ENCODE peak calls at places on chromosomes 2 and 18, in seven cellular contexts. Y is esophagus muscularis mucosa, O is HCT116, B is stomach, X is K562, Z is breast epithelium, R is GM12878. T is an unnamed sample. For H3K4me1, the result is how much of the 10 kb centered on the place peaks cover.

GRCh38 chr2:1081411-1082225 is 131.0 kb downstream of the SNTG2 start:
- DNase-seq in Y (peak), O (no peak), B (peak), X (no peak), Z (no peak), R (no peak), T (peak)

GRCh38 chr2:10741139-10741538 is 19.7 kb downstream of the ATP6V1C2 start:
- DNase-seq in Y (no peak), O (no peak), B (no peak), X (no peak), Z (no peak), R (no peak), T (no peak)

GRCh38 chr2:189933911-189934399 is 128.6 kb downstream of the MSTN start:
- DNase-seq in Y (no peak), O (no peak), B (no peak), X (no peak), Z (no peak), R (no peak), T (no peak)

GRCh38 chr18:6956495-6956894 is 161.1 kb downstream of the LAMA1 start:
- DNase-seq in Y (peak), O (no peak), B (no peak), X (no peak), Z (no peak), R (no peak), T (no peak)

GRCh38 chr2:234257859-234258561 is 207.5 kb downstream of the SPP2 start:
- DNase-seq in Y (no peak), O (peak), B (peak), X (no peak), Z (peak), R (no peak), T (peak)

GRCh38 chr2:188813846-188814245 is 160.3 kb upstream of the COL3A1 start:
- DNase-seq in Y (no peak), O (no peak), B (no peak), X (no peak), Z (no peak), R (no peak), T (no peak)

GRCh38 chr2:229268626-229269025 is 2.5 kb downstream of the PID1 start:
- DNase-seq in Y (no peak), O (no peak), B (no peak), X (no peak), Z (no peak), R (no peak), T (no peak)

GRCh38 chr2:160039166-160039903 is 23.1 kb downstream of the PLA2R1 start:
- DNase-seq in Y (peak), O (no peak), B (no peak), X (no peak), Z (no peak), R (no peak), T (peak)

GRCh38 chr2:16169381-16169960 is 229.1 kb downstream of the MYCN start:
- DNase-seq in Y (peak), O (no peak), B (no peak), X (no peak), Z (no peak), R (no peak), T (no peak)

GRCh38 chr2:145800201-145801091 is 1280.5 kb upstream of the ZEB2 start:
- DNase-seq in Y (no peak), O (peak), B (no peak), X (no peak), Z (no peak), R (no peak), T (no peak)

GRCh38 chr2:44130441-44130840 is 38.2 kb upstream of the PPM1B start:
- DNase-seq in Y (no peak), O (no peak), B (no peak), X (no peak), Z (no peak), R (no peak), T (no peak)

GRCh38 chr2:232898592-232899541 is 28.8 kb downstream of the SNORC start:
- DNase-seq in Y (no peak), O (no peak), B (peak), X (no peak), Z (no peak), R (no peak), T (no peak)

GRCh38 chr2:134670955-134671354 is 47.8 kb downstream of the TMEM163 start:
- DNase-seq in Y (no peak), O (no peak), B (peak), X (no peak), Z (no peak), R (no peak), T (no peak)

GRCh38 chr18:42792731-42793130 is 322.8 kb downstream of the RIT2 start:
- DNase-seq in Y (no peak), O (no peak), B (no peak), X (no peak), Z (no peak), R (no peak), T (no peak)

GRCh38 chr2:133240505-133241230 is 327.6 kb downstream of the NCKAP5 start:
- DNase-seq in Y (no peak), O (no peak), B (no peak), X (no peak), Z (no peak), R (no peak), T (no peak)

GRCh38 chr2:142316049-142316448 is 185.2 kb upstream of the LRP1B start:
- DNase-seq in Y (no peak), O (no peak), B (no peak), X (no peak), Z (no peak), R (no peak), T (no peak)

GRCh38 chr2:26298638-26299393 is 47.1 kb upstream of the SELENOI start:
- DNase-seq in Y (no peak), O (no peak), B (peak), X (no peak), Z (peak), R (peak), T (peak)
- TF ChIP-seq POLR2A in Y (no peak), O (no peak), B (no peak), X (no peak), Z (no peak), R (no peak), T (peak)

DNA sequence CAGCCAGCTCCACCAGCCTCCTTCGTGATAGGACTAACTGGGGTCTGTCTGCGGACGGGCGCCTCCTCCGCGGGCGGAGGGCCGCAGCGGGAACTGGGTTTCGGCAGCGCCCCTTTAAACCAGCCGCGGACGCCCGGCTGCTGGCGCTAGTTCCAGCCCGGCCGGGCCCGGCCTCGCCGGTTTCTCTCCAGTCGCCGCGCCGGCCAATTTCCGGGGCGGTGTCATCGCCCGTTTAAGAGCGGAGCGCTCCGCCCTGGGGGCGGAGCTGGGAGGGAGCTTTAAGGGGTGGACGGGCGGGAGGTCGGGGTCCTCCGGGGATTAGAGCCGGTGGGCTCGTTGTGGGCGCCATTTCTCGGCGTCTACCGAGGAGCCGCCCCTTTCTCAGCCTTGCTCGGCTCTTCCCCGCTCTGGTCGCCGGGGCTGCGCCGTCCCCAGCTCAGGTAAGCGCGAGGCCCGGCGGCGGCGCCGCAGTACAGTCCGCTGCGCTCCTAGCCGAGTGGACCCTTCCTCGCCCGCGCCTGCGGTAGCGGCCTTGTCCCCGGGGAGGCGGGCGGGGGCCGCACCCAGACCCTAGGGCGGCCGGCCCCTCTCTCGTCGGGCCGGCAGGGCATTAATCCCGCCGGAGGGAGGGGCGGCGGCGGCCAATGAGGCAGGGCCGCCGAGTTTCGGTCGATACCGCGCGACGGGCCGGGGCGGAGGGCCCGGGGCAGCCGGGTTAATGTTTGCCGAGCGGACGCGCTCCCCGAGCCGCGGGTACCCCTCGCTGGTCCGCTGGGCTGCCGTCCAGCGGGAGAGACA is at the start of gene EPB41L5:
- DNase-seq in Y (peak), O (peak), B (peak), X (peak), Z (peak), R (no peak), T (peak)
- TF ChIP-seq POLR2AphosphoS5 in Y (peak), O (peak), B (peak), X (peak), Z (peak), R (peak), T (peak)

GRCh38 chr2:96771792-96772618 is 11.3 kb downstream of the CNNM4 start:
- DNase-seq in Y (no peak), O (no peak), B (peak), X (no peak), Z (peak), R (no peak), T (peak)
- H3K4me1 ChIP-seq in Y (under half), O (under half), B (half or more), X (under half), Z (under half), R (half or more), T (under half)

GRCh38 chr2:239075918-239076727 is 228.2 kb downstream of the TWIST2 start:
- DNase-seq in Y (no peak), O (no peak), B (peak), X (no peak), Z (no peak), R (no peak), T (no peak)

GRCh38 chr2:239072786-239073185 is 224.9 kb downstream of the TWIST2 start:
- DNase-seq in Y (no peak), O (no peak), B (no peak), X (no peak), Z (no peak), R (no peak), T (no peak)

GRCh38 chr2:239070466-239070865 is 222.6 kb downstream of the TWIST2 start:
- DNase-seq in Y (no peak), O (no peak), B (no peak), X (no peak), Z (no peak), R (no peak), T (no peak)

GRCh38 chr2:239073745-239074530 is 226.1 kb downstream of the TWIST2 start:
- DNase-seq in Y (no peak), O (no peak), B (no peak), X (no peak), Z (no peak), R (no peak), T (no peak)

DNA sequence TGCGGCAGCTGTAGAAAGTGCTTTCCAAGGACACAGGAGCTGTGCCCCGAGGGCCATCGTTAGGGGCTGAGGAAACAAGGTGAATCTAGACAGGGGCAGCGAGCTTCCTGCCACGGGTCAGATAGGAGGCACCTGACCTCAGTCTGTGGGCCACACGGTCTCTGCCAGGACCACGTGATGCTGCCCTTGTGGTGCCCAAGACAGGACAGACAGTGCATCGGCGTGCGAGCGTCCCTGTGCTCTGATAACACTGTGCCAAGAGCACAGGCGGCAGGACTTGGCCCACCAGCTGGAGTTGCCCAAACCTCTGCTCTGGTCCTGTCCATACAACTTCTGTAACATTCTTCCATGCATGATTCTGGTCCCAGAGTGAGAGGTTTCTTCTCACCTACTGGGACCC is 225.4 kb downstream of the TWIST2 start:
- DNase-seq in Y (no peak), O (no peak), B (no peak), X (no peak), Z (no peak), R (no peak), T (no peak)
- TF ChIP-seq POLR2A in Y (no peak), O (no peak), B (no peak), X (no peak), Z (no peak), R (no peak), T (no peak)

GRCh38 chr2:241314933-241315182 is 614 bp downstream of the HDLBP start:
- DNase-seq in Y (no peak), O (no peak), B (no peak), X (no peak), Z (no peak), R (no peak), T (no peak)
- TF ChIP-seq POLR2AphosphoS5 in Y (no peak), O (no peak), B (no peak), X (peak), Z (no peak), R (peak), T (no peak)

DNA sequence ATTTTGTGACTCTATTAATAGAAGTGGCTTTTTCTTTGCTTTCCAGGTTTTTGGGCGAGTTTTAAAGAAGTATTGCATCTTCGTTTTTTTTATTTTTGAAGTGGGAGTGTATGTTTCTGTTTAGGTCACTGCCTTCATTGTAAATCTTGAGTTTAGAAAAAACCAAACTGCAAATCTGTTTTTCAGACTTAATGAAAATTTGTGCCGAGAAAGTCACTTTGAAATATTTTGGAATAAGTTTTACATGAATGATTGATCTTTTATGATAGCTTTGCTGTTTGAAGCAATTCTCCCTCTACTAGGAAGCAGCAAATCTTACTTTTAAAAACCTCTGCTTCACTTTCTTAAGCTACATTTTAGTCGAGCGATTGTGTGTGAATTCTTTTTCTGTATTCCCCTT is 2.2 kb downstream of the SMAD4 start:
- DNase-seq in Y (no peak), O (no peak), B (no peak), X (no peak), Z (no peak), R (no peak), T (no peak)
- H3K4me1 ChIP-seq in Y (half or more), O (under half), B (half or more), X (under half), Z (under half), R (under half), T (under half)

GRCh38 chr2:236711440-236711839 is 141.8 kb downstream of the ACKR3 start:
- DNase-seq in Y (no peak), O (no peak), B (no peak), X (no peak), Z (no peak), R (no peak), T (no peak)
- TF ChIP-seq POLR2A in Y (no peak), O (no peak), B (no peak), X (no peak), Z (no peak), R (no peak), T (no peak)

GRCh38 chr2:144117079-144117478 is 402.8 kb downstream of the ZEB2 start:
- DNase-seq in Y (no peak), O (no peak), B (no peak), X (no peak), Z (no peak), R (no peak), T (no peak)

GRCh38 chr2:144114761-144115160 is 405.2 kb downstream of the ZEB2 start:
- DNase-seq in Y (no peak), O (no peak), B (no peak), X (no peak), Z (no peak), R (no peak), T (no peak)

GRCh38 chr2:144115892-144116291 is 404.0 kb downstream of the ZEB2 start:
- DNase-seq in Y (no peak), O (no peak), B (no peak), X (no peak), Z (no peak), R (no peak), T (no peak)

DNA sequence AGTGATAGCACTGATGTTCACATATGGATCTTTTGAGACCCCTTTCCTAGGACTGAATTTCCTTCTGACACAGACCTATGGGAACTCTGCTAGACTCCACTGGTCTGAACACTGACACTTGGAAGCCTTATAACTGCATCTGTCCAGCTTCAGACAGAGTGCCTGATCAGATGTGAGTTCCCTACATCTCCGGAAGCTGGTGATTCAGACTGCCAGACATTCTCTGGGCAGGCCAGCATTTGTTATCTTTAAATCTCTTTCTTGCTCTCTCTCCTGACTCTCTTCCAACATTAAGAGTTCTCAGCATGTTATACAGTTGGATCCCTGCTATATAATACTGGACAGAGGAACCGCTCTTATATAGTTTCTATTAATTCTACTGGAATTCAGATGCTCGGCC is 408.5 kb downstream of the ZEB2 start:
- DNase-seq in Y (no peak), O (no peak), B (no peak), X (no peak), Z (no peak), R (no peak), T (no peak)
- TF ChIP-seq POLR2AphosphoS5 in Y (no peak), O (no peak), B (no peak), X (no peak), Z (no peak), R (no peak), T (no peak)